ENCODE peak calls at places on chromosome 5, in four cellular contexts. One of them, this sample, is unnamed.
A peak's percentile ranks its signal among the peaks of the same experiment; 100 is the strongest.

GRCh38 chr5:5968981-5969380 is 409.4 kb downstream of the MED10 start:
- DNase-seq in Calu3: no peak
- DNase-seq in Panc1: no peak
- DNase-seq in pancreas: no peak
- DNase-seq in this sample: no peak

GRCh38 chr5:180159756-180160155 is 49.3 kb downstream of the RASGEF1C start:
- DNase-seq in Calu3: no peak
- DNase-seq in Panc1: no peak
- DNase-seq in pancreas: no peak
- DNase-seq in this sample: no peak

GRCh38 chr5:139760066-139761056 is 35.2 kb upstream of the PSD2 start:
- DNase-seq in Calu3: no peak
- DNase-seq in Panc1: no peak
- DNase-seq in pancreas: no peak
- DNase-seq in this sample: no peak

GRCh38 chr5:146726020-146726419 is 152.5 kb downstream of the PPP2R2B start:
- DNase-seq in Calu3: no peak
- DNase-seq in Panc1: no peak
- DNase-seq in pancreas: no peak
- DNase-seq in this sample: no peak

GRCh38 chr5:56142620-56143431 is 90.3 kb downstream of the ANKRD55 start:
- DNase-seq in Calu3: peak; percentile 62
- DNase-seq in Panc1: no peak
- DNase-seq in pancreas: peak; percentile 50
- DNase-seq in this sample: no peak

GRCh38 chr5:160466889-160467554 is 45.4 kb downstream of the PTTG1 start:
- DNase-seq in Calu3: no peak
- DNase-seq in Panc1: no peak
- DNase-seq in pancreas: no peak
- DNase-seq in this sample: no peak

GRCh38 chr5:112012112-112012511 is 255.1 kb upstream of the NREP start:
- DNase-seq in Calu3: no peak
- DNase-seq in Panc1: no peak
- DNase-seq in pancreas: peak; percentile 11
- DNase-seq in this sample: no peak

GRCh38 chr5:91058575-91058974 is 324.5 kb downstream of the ARRDC3 start:
- DNase-seq in Calu3: peak; percentile 77
- DNase-seq in Panc1: no peak
- DNase-seq in pancreas: no peak
- DNase-seq in this sample: peak; percentile 42

GRCh38 chr5:129361441-129362025 is 98.6 kb upstream of the ADAMTS19 start:
- DNase-seq in Calu3: no peak
- DNase-seq in Panc1: no peak
- DNase-seq in pancreas: no peak
- DNase-seq in this sample: no peak

GRCh38 chr5:178284095-178284675 is 51.6 kb upstream of the PHYKPL start:
- DNase-seq in Calu3: no peak
- DNase-seq in Panc1: no peak
- DNase-seq in pancreas: no peak
- DNase-seq in this sample: no peak

GRCh38 chr5:139650689-139651501 is 2.7 kb downstream of the CXXC5 start:
- DNase-seq in Calu3: peak; percentile 67
- DNase-seq in Panc1: no peak
- DNase-seq in pancreas: peak; percentile 85
- DNase-seq in this sample: no peak

GRCh38 chr5:110376281-110376916 is 350.1 kb downstream of the TMEM232 start:
- DNase-seq in Calu3: no peak
- DNase-seq in Panc1: no peak
- DNase-seq in pancreas: no peak
- DNase-seq in this sample: no peak

GRCh38 chr5:134114886-134115805 is 665 bp downstream of the TCF7 start:
- DNase-seq in Calu3: peak; percentile 51
- DNase-seq in Panc1: no peak
- DNase-seq in pancreas: peak; percentile 60
- DNase-seq in this sample: no peak

GRCh38 chr5:155021858-155022257 is 8.3 kb downstream of the KIF4B start:
- DNase-seq in Calu3: no peak
- DNase-seq in Panc1: no peak
- DNase-seq in pancreas: no peak
- DNase-seq in this sample: no peak

GRCh38 chr5:151904127-151904526 is 20.5 kb downstream of the GLRA1 start:
- DNase-seq in Calu3: no peak
- DNase-seq in Panc1: no peak
- DNase-seq in pancreas: no peak
- DNase-seq in this sample: no peak

GRCh38 chr5:65329266-65329665 is 152.5 kb downstream of the ADAMTS6 start:
- DNase-seq in Calu3: no peak
- DNase-seq in Panc1: no peak
- DNase-seq in pancreas: no peak
- DNase-seq in this sample: no peak

GRCh38 chr5:172713809-172714490 is 57.0 kb downstream of the DUSP1 start:
- DNase-seq in Calu3: no peak
- DNase-seq in Panc1: no peak
- DNase-seq in pancreas: no peak
- DNase-seq in this sample: no peak

GRCh38 chr5:35742006-35742405 is 114.7 kb upstream of the IL7R start:
- DNase-seq in Calu3: no peak
- DNase-seq in Panc1: no peak
- DNase-seq in pancreas: no peak
- DNase-seq in this sample: no peak

GRCh38 chr5:173474881-173475287 is 141.6 kb downstream of the BOD1 start:
- DNase-seq in Calu3: no peak
- DNase-seq in Panc1: no peak
- DNase-seq in pancreas: no peak
- DNase-seq in this sample: no peak

GRCh38 chr5:9188131-9188530 is 357.7 kb downstream of the SEMA5A start:
- DNase-seq in Calu3: no peak
- DNase-seq in Panc1: no peak
- DNase-seq in pancreas: no peak
- DNase-seq in this sample: no peak

GRCh38 chr5:108681079-108681921 is 66.4 kb upstream of the FER start:
- DNase-seq in Calu3: peak; percentile 57
- DNase-seq in Panc1: peak; percentile 63
- DNase-seq in pancreas: peak; percentile 9
- DNase-seq in this sample: no peak

GRCh38 chr5:174690256-174690655 is 34.1 kb upstream of the MSX2 start:
- DNase-seq in Calu3: peak; percentile 22
- DNase-seq in Panc1: peak; percentile 25
- DNase-seq in pancreas: no peak
- DNase-seq in this sample: no peak

GRCh38 chr5:111685969-111686368 is 71.0 kb downstream of the NREP start:
- DNase-seq in Calu3: no peak
- DNase-seq in Panc1: no peak
- DNase-seq in pancreas: no peak
- DNase-seq in this sample: no peak

GRCh38 chr5:158925314-158925713 is 174.4 kb downstream of the EBF1 start:
- DNase-seq in Calu3: no peak
- DNase-seq in Panc1: no peak
- DNase-seq in pancreas: no peak
- DNase-seq in this sample: no peak

GRCh38 chr5:78483809-78484521 is 123.5 kb downstream of the SCAMP1 start:
- DNase-seq in Calu3: no peak
- DNase-seq in Panc1: no peak
- DNase-seq in pancreas: no peak
- DNase-seq in this sample: peak; percentile 71

GRCh38 chr5:50300878-50301277 is 140.2 kb downstream of the EMB start:
- DNase-seq in Calu3: peak; percentile 50
- DNase-seq in Panc1: no peak
- DNase-seq in pancreas: no peak
- DNase-seq in this sample: no peak

GRCh38 chr5:100409538-100409937 is 125.6 kb upstream of the FAM174A start:
- DNase-seq in Calu3: no peak
- DNase-seq in Panc1: no peak
- DNase-seq in pancreas: no peak
- DNase-seq in this sample: no peak

DNA sequence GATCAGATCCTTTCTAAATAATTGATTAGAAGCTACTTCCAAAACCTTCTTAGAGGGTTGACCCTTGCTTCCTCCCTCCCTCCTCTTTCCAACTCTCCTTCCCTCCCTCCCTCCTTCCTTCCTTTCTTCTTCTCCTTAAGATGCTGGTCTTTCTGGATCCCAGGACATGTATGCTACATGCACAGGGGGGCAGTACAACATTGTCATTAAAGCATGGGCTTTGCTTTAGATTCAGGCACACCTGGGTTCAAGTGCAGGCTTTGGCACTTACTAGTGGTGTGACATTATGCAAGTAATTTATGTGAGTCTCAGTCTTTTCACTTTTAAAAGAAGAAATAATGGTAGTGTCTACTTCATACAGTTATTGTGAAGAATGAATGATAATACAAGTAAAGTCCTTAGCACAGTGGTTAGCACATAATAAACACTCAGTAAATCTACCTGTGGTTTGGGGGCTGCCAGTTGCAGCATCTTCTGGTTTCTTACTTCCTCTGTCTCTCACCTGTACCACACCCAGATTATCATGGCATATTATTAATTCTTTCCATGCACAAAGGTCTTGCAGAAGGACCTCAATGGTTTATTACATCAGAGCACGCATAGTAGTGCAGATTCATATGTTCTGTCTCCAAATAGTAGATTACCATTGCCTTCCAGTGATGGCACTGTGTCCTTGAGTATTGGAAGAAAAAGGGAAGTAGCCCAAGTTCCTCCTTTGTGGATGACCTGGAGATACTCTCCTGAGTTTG is 154.1 kb downstream of the ARHGAP26 start:
- DNase-seq in Calu3: no peak
- DNase-seq in Panc1: no peak
- DNase-seq in pancreas: no peak
- DNase-seq in this sample: no peak
- TF ChIP-seq CTCF in Calu3: no peak
- TF ChIP-seq CTCF in Panc1: peak; percentile 15
- TF ChIP-seq CTCF in pancreas: no peak
- TF ChIP-seq CTCF in this sample: no peak

GRCh38 chr5:14405706-14406553 is 175.7 kb upstream of the OTULINL start:
- DNase-seq in Calu3: no peak
- DNase-seq in Panc1: no peak
- DNase-seq in pancreas: no peak
- DNase-seq in this sample: no peak

GRCh38 chr5:14406554-14406849 is 175.1 kb upstream of the OTULINL start:
- DNase-seq in Calu3: no peak
- DNase-seq in Panc1: peak; percentile 59
- DNase-seq in pancreas: no peak
- DNase-seq in this sample: no peak

GRCh38 chr5:14407051-14407450 is 174.5 kb upstream of the OTULINL start:
- DNase-seq in Calu3: no peak
- DNase-seq in Panc1: no peak
- DNase-seq in pancreas: no peak
- DNase-seq in this sample: no peak

GRCh38 chr5:14407746-14408175 is 173.8 kb upstream of the OTULINL start:
- DNase-seq in Calu3: no peak
- DNase-seq in Panc1: no peak
- DNase-seq in pancreas: no peak
- DNase-seq in this sample: no peak

GRCh38 chr5:14405267-14405666 is 176.3 kb upstream of the OTULINL start:
- DNase-seq in Calu3: no peak
- DNase-seq in Panc1: no peak
- DNase-seq in pancreas: no peak
- DNase-seq in this sample: no peak
- TF ChIP-seq CTCF in Calu3: no peak
- TF ChIP-seq CTCF in Panc1: peak; percentile 73
- TF ChIP-seq CTCF in pancreas: no peak
- TF ChIP-seq CTCF in this sample: no peak

DNA sequence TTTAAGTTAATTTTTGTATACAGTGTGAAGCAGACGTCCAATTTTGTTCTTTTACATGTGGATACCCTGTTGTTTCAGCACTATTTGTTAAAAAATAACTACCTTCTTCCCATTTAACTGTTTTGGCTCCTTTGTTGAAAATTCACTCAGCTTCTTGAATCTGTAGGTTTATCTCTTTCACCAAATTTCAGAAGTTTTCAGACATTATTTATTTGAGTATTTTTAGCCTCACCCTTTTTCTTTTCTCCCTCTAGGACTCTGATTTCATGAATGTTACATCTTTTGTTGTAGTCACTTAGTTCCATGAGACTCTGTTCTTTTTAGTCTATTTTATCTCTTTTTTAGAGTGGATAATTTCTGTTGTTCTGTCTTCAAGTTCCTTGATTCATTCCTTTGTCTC is 4.6 kb upstream of the TNPO1 start:
- DNase-seq in Calu3: no peak
- DNase-seq in Panc1: no peak
- DNase-seq in pancreas: no peak
- DNase-seq in this sample: no peak
- TF ChIP-seq CTCF in Calu3: no peak
- TF ChIP-seq CTCF in Panc1: no peak
- TF ChIP-seq CTCF in pancreas: no peak
- TF ChIP-seq CTCF in this sample: no peak

GRCh38 chr5:2125901-2126265 is 243.2 kb upstream of the IRX4 start:
- DNase-seq in Calu3: no peak
- DNase-seq in Panc1: no peak
- DNase-seq in pancreas: no peak
- DNase-seq in this sample: no peak

GRCh38 chr5:2125163-2125900 is 242.6 kb upstream of the IRX4 start:
- DNase-seq in Calu3: no peak
- DNase-seq in Panc1: no peak
- DNase-seq in pancreas: no peak
- DNase-seq in this sample: no peak

GRCh38 chr5:2128696-2129340 is 246.1 kb upstream of the IRX4 start:
- DNase-seq in Calu3: no peak
- DNase-seq in Panc1: no peak
- DNase-seq in pancreas: no peak
- DNase-seq in this sample: no peak

GRCh38 chr5:2124434-2124833 is 241.7 kb upstream of the IRX4 start:
- DNase-seq in Calu3: no peak
- DNase-seq in Panc1: no peak
- DNase-seq in pancreas: no peak
- DNase-seq in this sample: no peak

DNA sequence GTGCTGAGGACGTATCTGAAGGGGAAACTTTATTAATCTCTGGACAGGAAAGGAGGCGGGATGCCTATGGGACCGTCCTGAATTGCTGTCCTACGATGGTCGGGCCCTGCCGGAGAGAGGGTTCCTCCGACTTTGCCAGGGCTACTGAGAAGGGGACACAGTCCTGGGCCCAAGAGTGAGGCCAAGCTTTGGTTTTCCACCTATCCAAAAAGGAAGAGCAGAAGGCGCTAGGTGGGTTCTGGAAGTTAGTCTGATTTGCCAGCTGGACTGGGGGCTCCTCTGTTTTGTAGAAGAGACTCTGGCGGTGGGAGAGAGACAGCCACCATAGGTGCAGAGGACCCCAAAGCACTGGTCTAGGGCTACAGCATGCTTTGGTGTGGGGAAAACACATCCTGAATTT is 243.8 kb upstream of the IRX4 start:
- DNase-seq in Calu3: no peak
- DNase-seq in Panc1: no peak
- DNase-seq in pancreas: no peak
- DNase-seq in this sample: no peak
- TF ChIP-seq CTCF in Calu3: no peak
- TF ChIP-seq CTCF in Panc1: no peak
- TF ChIP-seq CTCF in pancreas: no peak
- TF ChIP-seq CTCF in this sample: no peak

DNA sequence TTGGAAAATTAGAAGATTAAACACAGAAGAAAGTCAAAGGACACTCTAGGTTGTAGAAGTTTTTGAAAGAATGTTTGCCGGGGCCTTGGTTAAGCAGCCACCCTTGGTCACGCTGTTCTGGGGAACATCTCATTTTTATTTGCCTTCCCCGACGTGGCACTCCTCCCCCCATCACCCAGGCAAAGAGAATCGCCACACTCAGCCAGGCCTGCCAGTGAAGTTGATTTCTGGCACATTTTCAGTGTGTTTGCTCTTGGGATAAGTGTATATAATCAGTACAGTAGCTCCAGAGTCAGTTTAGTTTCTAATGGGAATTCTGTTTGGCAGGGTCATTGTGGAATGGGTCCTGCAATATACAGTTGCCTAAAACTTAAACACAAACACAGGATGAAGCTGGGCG is 243.5 kb downstream of the ZSWIM6 start:
- DNase-seq in Calu3: no peak
- DNase-seq in Panc1: no peak
- DNase-seq in pancreas: peak; percentile 36
- DNase-seq in this sample: no peak
- TF ChIP-seq CTCF in Calu3: no peak
- TF ChIP-seq CTCF in Panc1: no peak
- TF ChIP-seq CTCF in pancreas: no peak
- TF ChIP-seq CTCF in this sample: no peak